ENCODE peak calls at places on chromosomes 13 and 19, in four cellular contexts. A is uterus, F is testis, H is heart left ventricle. S is an unnamed sample. For H3K4me1, the result is how much of the 10 kb centered on the place peaks cover.

GRCh38 chr13:47846886-47847285 is 154.2 kb downstream of the SUCLA2 start:
- DNase-seq in A (no peak), F (no peak), H (no peak), S (no peak)

GRCh38 chr13:111639994-111640393 is 319.6 kb downstream of the TEX29 start:
- DNase-seq in A (no peak), F (no peak), H (no peak), S (no peak)

GRCh38 chr13:114119196-114119595 is 13.2 kb downstream of the RASA3 start:
- DNase-seq in A (peak), F (no peak), H (no peak), S (no peak)

GRCh38 chr19:16296713-16297112 is 27.9 kb upstream of the KLF2 start:
- DNase-seq in A (no peak), F (no peak), H (no peak), S (no peak)

GRCh38 chr13:108419768-108420167 is 150.2 kb downstream of the TNFSF13B start:
- DNase-seq in A (no peak), F (no peak), H (no peak), S (no peak)

GRCh38 chr19:4284176-4284958 is 5.3 kb downstream of the SHD start:
- DNase-seq in A (no peak), F (peak), H (no peak), S (no peak)

GRCh38 chr13:27004389-27004788 is 167.2 kb downstream of the USP12 start:
- DNase-seq in A (no peak), F (no peak), H (no peak), S (no peak)

GRCh38 chr13:111422352-111422751 is 101.9 kb downstream of the TEX29 start:
- DNase-seq in A (no peak), F (no peak), H (no peak), S (no peak)

GRCh38 chr13:36157475-36157874 is 26.3 kb upstream of the DCLK1 start:
- DNase-seq in A (no peak), F (no peak), H (no peak), S (no peak)

GRCh38 chr19:17973759-17974158 is 6.9 kb downstream of the KCNN1 start:
- DNase-seq in A (no peak), F (no peak), H (no peak), S (no peak)

GRCh38 chr13:20989883-20990282 is 71.5 kb downstream of the LATS2 start:
- DNase-seq in A (no peak), F (no peak), H (no peak), S (no peak)

GRCh38 chr19:13466697-13467096 is 39.6 kb downstream of the CACNA1A start:
- DNase-seq in A (no peak), F (no peak), H (no peak), S (no peak)

GRCh38 chr13:84446972-84447700 is 564.9 kb upstream of the SLITRK1 start:
- DNase-seq in A (no peak), F (no peak), H (no peak), S (no peak)

GRCh38 chr13:44211286-44211685 is 162.3 kb upstream of the SERP2 start:
- DNase-seq in A (no peak), F (no peak), H (no peak), S (no peak)

GRCh38 chr13:51331354-51331861 is 8.1 kb upstream of the SERPINE3 start:
- DNase-seq in A (no peak), F (peak), H (no peak), S (no peak)

GRCh38 chr13:33859691-33860303 is 41.8 kb downstream of the RFC3 start:
- DNase-seq in A (no peak), F (no peak), H (no peak), S (no peak)

GRCh38 chr13:78286748-78287147 is 316.6 kb downstream of the POU4F1 start:
- DNase-seq in A (no peak), F (no peak), H (no peak), S (no peak)

GRCh38 chr19:19652482-19653295 is 9.2 kb upstream of the GMIP start:
- DNase-seq in A (no peak), F (no peak), H (no peak), S (no peak)

GRCh38 chr13:25489238-25489637 is 117.5 kb downstream of the ATP8A2 start:
- DNase-seq in A (no peak), F (no peak), H (no peak), S (no peak)

GRCh38 chr13:97114696-97115095 is 107.4 kb upstream of the MBNL2 start:
- DNase-seq in A (no peak), F (no peak), H (no peak), S (no peak)

GRCh38 chr13:84994582-84994981 is 804.6 kb downstream of the SLITRK6 start:
- DNase-seq in A (no peak), F (no peak), H (no peak), S (no peak)

GRCh38 chr13:114110091-114110829 is 22.2 kb downstream of the RASA3 start:
- DNase-seq in A (peak), F (no peak), H (no peak), S (no peak)

GRCh38 chr13:24777171-24777570 is 13.2 kb downstream of the RNF17 start:
- DNase-seq in A (no peak), F (no peak), H (no peak), S (no peak)

GRCh38 chr19:29784598-29785223 is 27.1 kb upstream of the CCNE1 start:
- DNase-seq in A (no peak), F (no peak), H (no peak), S (no peak)

GRCh38 chr19:13430790-13431582 is 75.3 kb downstream of the CACNA1A start:
- DNase-seq in A (no peak), F (peak), H (peak), S (peak)

GRCh38 chr13:20499986-20500385 is 25.7 kb downstream of the CRYL1 start:
- DNase-seq in A (no peak), F (no peak), H (no peak), S (no peak)

GRCh38 chr13:82436099-82436585 is 1446.1 kb downstream of the SLITRK1 start:
- DNase-seq in A (no peak), F (no peak), H (no peak), S (no peak)

GRCh38 chr19:47820410-47820809 is 1.3 kb upstream of the CRX start:
- DNase-seq in A (no peak), F (no peak), H (no peak), S (no peak)

GRCh38 chr19:19053508-19054314 is 10.1 kb upstream of the SLC25A42 start:
- DNase-seq in A (peak), F (peak), H (peak), S (peak)

GRCh38 chr13:27658569-27658968 is 36.9 kb downstream of the POLR1D start:
- DNase-seq in A (no peak), F (no peak), H (no peak), S (no peak)

GRCh38 chr19:16445238-16446107 is 26.3 kb downstream of the EPS15L1 start:
- DNase-seq in A (no peak), F (no peak), H (peak), S (no peak)

GRCh38 chr19:50506700-50507099 is 4.3 kb downstream of the JOSD2 start:
- DNase-seq in A (no peak), F (no peak), H (no peak), S (no peak)

GRCh38 chr19:42191855-42192254 is 25.6 kb downstream of the DEDD2 start:
- DNase-seq in A (no peak), F (no peak), H (no peak), S (peak)

DNA sequence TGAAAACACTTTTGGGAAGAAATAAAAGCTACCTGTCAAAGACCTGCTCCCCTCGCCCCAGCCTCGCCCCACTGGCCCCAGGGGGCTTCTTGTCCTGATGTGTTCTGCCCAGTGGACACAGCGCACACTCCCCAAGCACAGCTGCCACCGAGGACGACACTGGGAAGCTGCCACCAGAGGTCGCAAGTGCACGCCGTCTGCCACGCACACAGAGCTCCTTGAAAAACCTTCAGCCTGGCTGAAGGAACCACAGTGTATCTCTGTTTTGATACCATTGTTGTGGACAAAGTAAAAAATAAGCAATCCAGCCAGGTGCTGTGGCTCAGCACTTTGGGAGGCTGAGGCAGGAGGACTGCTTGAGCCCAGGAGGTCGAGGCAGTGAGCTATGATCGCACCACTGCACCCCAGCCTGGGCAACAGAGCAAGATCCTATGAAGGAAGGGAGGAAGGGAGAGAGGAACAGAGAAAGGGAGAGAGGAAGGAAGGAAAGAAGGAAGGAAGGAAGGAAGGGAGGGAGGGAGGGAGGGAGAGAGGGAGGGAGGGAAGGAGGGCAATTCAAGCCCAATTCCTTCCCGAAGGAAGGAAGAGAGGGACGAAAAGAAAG is 57.3 kb downstream of the CEBPG start:
- DNase-seq in A (peak), F (peak), H (peak), S (peak)
- TF ChIP-seq CTCF in A (peak), F (peak), H (peak), S (peak)

GRCh38 chr19:2610637-2611482 is 91.6 kb downstream of the GNG7 start:
- DNase-seq in A (peak), F (peak), H (peak), S (peak)
- TF ChIP-seq POLR2A in A (peak), F (no peak), H (peak), S (peak)

GRCh38 chr13:110240943-110241342 is 66.0 kb downstream of the COL4A1 start:
- DNase-seq in A (no peak), F (no peak), H (no peak), S (no peak)
- H3K4me1 ChIP-seq in A (under half), F (under half), H (half or more), S (under half)

GRCh38 chr19:46621191-46622117 is 3.4 kb downstream of the PTGIR start:
- DNase-seq in A (no peak), F (no peak), H (peak), S (no peak)
- TF ChIP-seq CTCF in A (no peak), F (no peak), H (no peak), S (no peak)

DNA sequence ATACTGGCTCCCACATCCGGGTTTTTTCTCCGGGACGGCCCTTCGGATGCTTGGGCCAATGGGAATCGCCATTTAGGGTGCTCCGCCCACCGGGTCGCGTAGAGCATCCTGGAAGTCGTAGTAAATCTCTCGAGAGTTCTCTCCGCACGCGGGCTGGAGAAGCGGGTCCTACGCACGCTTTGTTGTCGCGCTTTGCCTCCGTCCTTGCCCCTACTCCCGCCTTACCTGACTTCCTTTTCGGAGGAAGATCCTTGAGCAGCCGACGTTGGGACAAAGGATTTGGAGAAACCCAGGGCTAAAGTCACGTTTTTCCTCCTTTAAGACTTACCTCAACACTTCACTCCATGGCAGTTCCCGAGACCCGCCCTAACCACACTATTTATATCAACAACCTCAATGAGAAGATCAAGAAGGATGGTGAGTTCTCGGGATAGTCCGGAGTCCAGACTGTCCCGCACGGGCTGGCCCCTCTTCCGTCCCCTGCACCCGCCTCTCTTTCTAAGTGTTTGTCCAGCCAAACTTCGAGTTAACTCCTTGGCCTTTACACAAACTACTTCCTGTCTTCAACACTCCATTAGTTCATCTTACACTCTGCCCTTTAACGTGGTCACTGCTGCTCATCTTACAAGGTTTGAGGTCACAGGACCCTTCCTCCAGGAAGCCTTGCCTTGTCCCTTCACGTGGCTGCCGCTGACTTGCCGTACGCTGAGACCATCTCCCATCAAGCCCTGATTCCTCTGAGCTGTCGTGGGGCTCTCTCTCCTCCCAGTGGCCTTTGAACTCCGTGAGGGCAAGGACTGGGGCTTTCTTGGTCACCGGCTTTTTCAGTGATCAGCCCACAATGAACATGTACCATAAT is at the start of gene SNRPA:
- DNase-seq in A (peak), F (peak), H (peak), S (peak)
- TF ChIP-seq POLR2A in A (peak), F (peak), H (peak), S (peak)

DNA sequence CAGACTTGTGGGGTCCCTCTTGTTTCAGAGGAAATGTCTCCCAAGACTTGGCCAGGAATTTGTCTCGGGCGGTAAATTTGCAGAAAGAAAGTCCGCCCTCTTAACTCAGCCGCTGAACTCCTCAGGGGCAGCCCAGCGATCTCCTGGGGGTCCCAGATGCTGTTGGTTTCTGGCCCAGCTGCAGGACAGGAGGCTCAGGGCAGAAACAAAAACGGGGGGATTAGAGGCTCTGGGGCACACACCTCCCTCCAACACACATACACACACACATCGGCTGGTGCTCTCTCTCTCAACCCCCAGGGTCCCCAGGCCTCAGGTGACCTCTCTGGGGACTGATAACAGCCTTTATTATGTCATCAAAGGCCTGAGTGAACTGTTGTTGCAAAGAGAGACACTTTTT is 7.1 kb downstream of the ARHGEF18 start:
- DNase-seq in A (no peak), F (no peak), H (no peak), S (no peak)
- H3K4me1 ChIP-seq in A (under half), F (under half), H (under half), S (under half)

DNA sequence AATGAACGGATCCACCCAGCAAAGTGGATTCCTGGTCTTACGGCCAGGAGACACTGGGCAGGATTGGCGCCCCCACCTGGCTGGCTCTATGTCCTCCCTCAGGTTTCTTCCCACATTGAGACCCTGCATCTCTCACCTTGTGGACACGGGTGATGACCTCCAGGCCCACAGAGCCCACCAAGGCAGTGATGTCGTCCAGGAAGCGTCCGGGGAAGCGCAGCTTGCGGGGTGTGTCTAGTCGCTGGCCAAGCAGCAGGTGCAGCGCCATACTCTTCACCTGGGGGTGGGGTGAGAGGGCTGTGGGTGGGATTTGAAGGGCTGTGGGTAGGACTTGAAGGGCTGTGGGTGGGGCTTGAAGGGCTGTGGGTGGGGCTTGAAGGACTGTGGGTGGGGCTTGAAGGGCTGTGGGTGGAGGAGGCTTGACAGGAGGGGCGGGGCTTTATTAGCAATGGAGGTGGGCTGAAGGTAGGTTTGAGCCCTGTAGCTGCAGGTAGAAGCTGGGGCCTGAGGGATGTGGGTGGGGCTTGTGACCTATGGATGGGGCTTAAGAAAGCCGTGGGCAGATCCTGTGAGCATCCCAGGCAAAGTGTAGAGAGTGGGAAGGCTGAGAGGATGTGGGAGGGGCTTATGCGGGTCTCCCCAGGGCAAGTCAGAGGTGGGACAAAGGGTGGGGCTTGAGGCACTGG is 12.1 kb upstream of the ANGPTL8 start:
- DNase-seq in A (no peak), F (peak), H (no peak), S (no peak)
- TF ChIP-seq CTCF in A (no peak), F (no peak), H (peak), S (no peak)

GRCh38 chr19:6530385-6531162 is at the start of gene TNFSF9:
- DNase-seq in A (peak), F (peak), H (peak), S (peak)
- TF ChIP-seq POLR2A in A (peak), F (peak), H (peak), S (peak)

DNA sequence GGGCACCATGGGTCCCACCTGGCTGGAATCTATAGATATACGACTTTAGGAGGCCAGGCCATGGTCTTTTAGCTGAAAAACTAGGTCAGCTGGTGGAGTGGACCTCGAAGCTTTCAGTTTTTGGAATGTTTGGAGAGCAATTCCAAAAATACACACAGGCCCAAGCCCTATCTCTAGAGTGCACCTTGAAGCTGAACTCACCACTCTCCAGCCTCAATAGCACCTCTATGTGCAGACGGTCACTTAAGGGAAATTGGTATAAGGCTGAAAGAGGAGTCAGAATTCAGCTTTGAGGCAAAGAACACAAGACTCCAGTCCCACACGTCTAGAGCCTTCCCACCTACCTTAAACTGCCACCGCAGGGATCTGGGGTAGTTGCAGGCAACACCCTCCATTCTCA is 56.4 kb upstream of the KATNAL1 start:
- DNase-seq in A (no peak), F (no peak), H (no peak), S (no peak)
- H3K4me1 ChIP-seq in A (under half), F (under half), H (under half), S (under half)

GRCh38 chr19:57578487-57579205 is at the start of gene ZNF416:
- DNase-seq in A (peak), F (peak), H (peak), S (peak)
- TF ChIP-seq CTCF in A (no peak), F (no peak), H (peak), S (peak)